ENCODE peak calls at places on chromosomes 3 and 15, in four cellular contexts. K is A549, F is tibial nerve, B is AG10803. L is an unnamed sample.

GRCh38 chr15:40932625-40933519 is 3.7 kb downstream of the DLL4 start:
- DNase-seq in K (no peak), F (no peak), B (no peak), L (no peak)

GRCh38 chr15:58517252-58517681 is 85.5 kb downstream of the LIPC start:
- DNase-seq in K (peak), F (no peak), B (no peak), L (no peak)

GRCh38 chr3:84772841-84773240 is 185.9 kb upstream of the CADM2 start:
- DNase-seq in K (no peak), F (no peak), B (no peak), L (no peak)

GRCh38 chr3:5568451-5568850 is 380.9 kb downstream of the EDEM1 start:
- DNase-seq in K (peak), F (no peak), B (no peak), L (no peak)

GRCh38 chr3:37953995-37954394 is 36.6 kb upstream of the VILL start:
- DNase-seq in K (no peak), F (no peak), B (no peak), L (no peak)

GRCh38 chr3:143443851-143444331 is 324.3 kb downstream of the CHST2 start:
- DNase-seq in K (peak), F (peak), B (peak), L (peak)

GRCh38 chr15:56758770-56759449 is 25.6 kb upstream of the ZNF280D start:
- DNase-seq in K (peak), F (no peak), B (peak), L (no peak)

GRCh38 chr15:94683912-94684311 is 452.6 kb downstream of the MCTP2 start:
- DNase-seq in K (no peak), F (no peak), B (no peak), L (no peak)

GRCh38 chr3:194104041-194104751 is 31.8 kb upstream of the HES1 start:
- DNase-seq in K (no peak), F (no peak), B (no peak), L (no peak)

GRCh38 chr15:25849431-25849921 is 13.7 kb downstream of the ATP10A start:
- DNase-seq in K (peak), F (no peak), B (peak), L (peak)
- H3K4me3 ChIP-seq in K (peak), F (no peak), B (peak), L (no peak)

GRCh38 chr3:42600111-42600957 is at the start of gene NKTR:
- DNase-seq in K (peak), F (peak), B (peak), L (peak)
- TF ChIP-seq CTCF in K (no peak), F (peak), B (peak), L (no peak)

DNA sequence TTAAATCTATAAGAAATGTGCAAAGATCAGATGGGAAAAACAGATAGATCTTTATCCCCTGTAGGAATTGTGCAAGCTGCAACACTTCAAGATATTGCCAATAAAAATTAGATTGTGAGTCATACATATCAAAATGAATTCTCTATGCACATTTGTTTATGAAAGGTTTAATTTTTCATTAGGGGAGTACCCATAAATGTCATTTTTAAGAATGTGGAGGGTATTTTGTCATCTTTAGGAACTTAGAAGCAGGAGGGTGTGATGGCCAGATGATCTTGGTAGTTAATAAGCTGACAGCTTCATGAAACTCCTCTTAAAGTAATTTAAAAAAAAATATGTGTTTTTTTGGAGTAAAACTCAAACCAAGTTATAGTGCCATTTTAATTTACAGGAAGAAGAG is 3.0 kb downstream of the PIAS1 start:
- DNase-seq in K (no peak), F (no peak), B (no peak), L (no peak)
- H3K4me3 ChIP-seq in K (no peak), F (no peak), B (no peak), L (no peak)

DNA sequence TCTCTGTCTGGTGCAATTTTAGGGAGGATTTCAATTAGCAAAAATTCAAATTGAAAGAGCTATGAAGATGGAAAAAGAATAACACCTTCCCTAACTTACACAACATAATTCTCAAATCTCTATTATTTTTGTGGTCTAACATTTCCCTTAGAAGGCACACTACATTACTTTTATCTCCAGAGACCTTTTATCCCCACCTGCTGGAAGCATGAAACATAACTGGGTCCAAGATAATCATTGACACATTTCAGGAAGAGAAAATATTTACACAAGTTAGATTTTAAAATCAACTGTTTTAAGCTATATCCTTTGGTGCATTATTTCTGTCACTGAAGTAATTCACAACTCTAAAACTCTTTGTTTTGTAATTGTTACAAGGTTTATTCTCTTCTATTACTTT is 779.5 kb downstream of the ROBO1 start:
- DNase-seq in K (peak), F (no peak), B (peak), L (no peak)
- TF ChIP-seq CTCF in K (peak), F (no peak), B (peak), L (no peak)

DNA sequence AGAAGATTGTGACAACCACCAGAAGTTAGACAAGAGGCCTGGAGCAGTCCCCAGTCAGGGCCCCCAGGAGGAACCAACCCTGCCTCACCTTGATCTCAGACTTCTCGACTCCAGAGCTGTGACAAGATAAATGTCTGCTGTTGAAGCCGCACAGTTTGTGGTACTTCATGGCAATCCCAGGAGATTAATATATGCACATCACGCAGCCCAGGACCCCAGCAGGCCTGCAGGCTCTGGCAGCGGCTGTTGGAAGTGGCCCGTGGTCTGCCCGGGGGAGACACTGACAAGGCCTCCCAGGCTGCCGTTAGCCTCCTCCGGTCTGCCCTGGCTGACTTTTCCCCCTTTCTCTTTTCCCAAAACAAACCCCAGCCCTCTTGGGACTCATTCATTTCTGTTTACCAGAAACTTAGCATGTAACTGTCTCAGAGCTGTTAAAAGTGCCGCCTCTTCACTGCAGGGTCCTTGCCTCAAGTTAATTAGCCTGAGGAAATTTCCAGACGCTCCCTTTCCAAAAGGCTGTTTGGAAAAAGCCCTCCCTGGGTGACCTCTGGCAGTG is 183.5 kb upstream of the LYSMD4 start:
- DNase-seq in K (no peak), F (no peak), B (no peak), L (no peak)
- H3K4me3 ChIP-seq in K (no peak), F (no peak), B (no peak), L (no peak)